ENCODE peak calls at places on chromosomes 11 and 22, in seven cellular contexts. D is T-helper 9 cell; A is retinal pigment epithelial cell; P is CD8-positive, alpha-beta memory T cell; E is activated T-helper 1 cell treated with anti-CD3 and anti-CD28 coated beads, Interleukin-12 subunit alpha, Interleukin-12 subunit beta, Interleukin-2, Interleukin-4 antibody, amounts not matched to agents 30 ng/mL and 10 ng/mL and 1 ng/mL, durations not matched to agents 14 hours and 24 hours and 36 hours; N is foreskin fibroblast; U is NCI-H510A. O is an unnamed sample.

GRCh38 chr22:23256986-23257888 is 76.9 kb downstream of the BCR start:
- DNase-seq in D (no peak), A (no peak), P (no peak), E (no peak), N (peak), U (no peak), O (no peak)

GRCh38 chr22:25030636-25031035 is 78.1 kb downstream of the KIAA1671 start:
- DNase-seq in D (no peak), A (no peak), P (no peak), E (no peak), N (no peak), U (no peak), O (peak)

GRCh38 chr22:26762503-26763170 is 105.2 kb downstream of the MIAT start:
- DNase-seq in D (no peak), A (no peak), P (no peak), E (no peak), N (no peak), U (no peak), O (no peak)

GRCh38 chr11:118648291-118648690 is 31.2 kb downstream of the TREH start:
- DNase-seq in D (no peak), A (no peak), P (no peak), E (no peak), N (no peak), U (no peak), O (no peak)

GRCh38 chr11:118621071-118621815 is 13.8 kb downstream of the PHLDB1 start:
- DNase-seq in D (no peak), A (peak), P (no peak), E (no peak), N (peak), U (peak), O (peak)

GRCh38 chr11:63614136-63614664 is at the start of gene PLAAT3:
- DNase-seq in D (peak), A (no peak), P (peak), E (peak), N (no peak), U (peak), O (peak)

GRCh38 chr22:48783821-48784266 is 1043.8 kb downstream of the BRD1 start:
- DNase-seq in D (no peak), A (no peak), P (no peak), E (no peak), N (no peak), U (no peak), O (no peak)

GRCh38 chr11:17457361-17458104 is 19.1 kb downstream of the ABCC8 start:
- DNase-seq in D (no peak), A (no peak), P (no peak), E (no peak), N (no peak), U (no peak), O (no peak)

GRCh38 chr22:35961480-35961902 is 67.1 kb downstream of the RBFOX2 start:
- DNase-seq in D (no peak), A (peak), P (no peak), E (no peak), N (peak), U (peak), O (peak)

GRCh38 chr11:6353367-6353987 is 33.2 kb upstream of the CAVIN3 start:
- DNase-seq in D (peak), A (peak), P (peak), E (peak), N (peak), U (peak), O (peak)

GRCh38 chr22:37300551-37301017 is 18.3 kb downstream of the CYTH4 start:
- DNase-seq in D (peak), A (no peak), P (peak), E (peak), N (no peak), U (no peak), O (no peak)

GRCh38 chr11:76752321-76753175 is 30.6 kb upstream of the TSKU start:
- DNase-seq in D (no peak), A (no peak), P (no peak), E (no peak), N (peak), U (no peak), O (peak)

GRCh38 chr22:42533638-42533977 is 14.0 kb upstream of the RRP7A start:
- DNase-seq in D (no peak), A (no peak), P (no peak), E (no peak), N (no peak), U (no peak), O (no peak)

GRCh38 chr22:23063539-23064380 is 6.6 kb upstream of the GNAZ start:
- DNase-seq in D (no peak), A (no peak), P (no peak), E (no peak), N (no peak), U (no peak), O (no peak)

GRCh38 chr11:69864589-69864929 is 45.3 kb upstream of the FGF3 start:
- DNase-seq in D (no peak), A (no peak), P (no peak), E (no peak), N (no peak), U (no peak), O (no peak)

GRCh38 chr11:131038597-131038996 is 122.3 kb upstream of the SNX19 start:
- DNase-seq in D (no peak), A (no peak), P (no peak), E (no peak), N (no peak), U (no peak), O (no peak)

GRCh38 chr11:110131386-110132123 is 38.4 kb downstream of the ZC3H12C start:
- DNase-seq in D (no peak), A (no peak), P (no peak), E (no peak), N (no peak), U (no peak), O (no peak)

O was measured in astrocyte of the spinal cord.